ENCODE peak calls at places on chromosomes 4 and X, in five cellular contexts. D, M, C, F and U are unnamed samples.
A peak's percentile ranks its signal among the peaks of the same experiment; 100 is the strongest.

GRCh38 chr4:184649971-184650855 is 675 bp downstream of the PRIMPOL start:
- DNase-seq in D (peak; percentile 38), M (no peak), C (peak; percentile 70), F (peak; percentile 40), U (peak; percentile 40)

GRCh38 chr4:173217075-173217474 is 48.5 kb downstream of the GALNT7 start:
- DNase-seq in D (no peak), M (no peak), C (no peak), F (no peak), U (no peak)

GRCh38 chrX:153400146-153401132 is 711 bp downstream of the PNMA6E start:
- DNase-seq in D (no peak), M (peak; percentile 93), C (peak; percentile 34), F (peak; percentile 31), U (peak; percentile 5)

GRCh38 chr4:176735300-176735699 is 57.4 kb downstream of the VEGFC start:
- DNase-seq in D (no peak), M (no peak), C (peak; percentile 67), F (no peak), U (peak; percentile 64)

GRCh38 chr4:94284889-94285288 is 57.7 kb downstream of the HPGDS start:
- DNase-seq in D (no peak), M (no peak), C (no peak), F (no peak), U (no peak)

GRCh38 chr4:152485726-152486276 is 50.1 kb downstream of the FBXW7 start:
- DNase-seq in D (peak; percentile 7), M (no peak), C (peak; percentile 91), F (peak; percentile 62), U (peak; percentile 56)

GRCh38 chr4:136637071-136637777 is 895.1 kb downstream of the PCDH18 start:
- DNase-seq in D (peak; percentile 5), M (peak; percentile 19), C (peak; percentile 49), F (no peak), U (no peak)

GRCh38 chrX:39398215-39398972 is 597.1 kb downstream of the MID1IP1 start:
- DNase-seq in D (no peak), M (no peak), C (no peak), F (no peak), U (no peak)

GRCh38 chr4:146135941-146136340 is 39.6 kb upstream of the LSM6 start:
- DNase-seq in D (no peak), M (no peak), C (no peak), F (no peak), U (no peak)

GRCh38 chr4:43992552-43992951 is 456.1 kb downstream of the KCTD8 start:
- DNase-seq in D (no peak), M (no peak), C (no peak), F (no peak), U (no peak)